ENCODE peak calls at places on chromosomes 4 and X, in seven cellular contexts. H is activated gamma-delta T cell treated with anti-CD3 and anti-CD28 coated beads, Interleukin-2, amount 50 U/mL, for 16 hours; Q is ovary; E is NB4; O is germinal center; G is activated CD4-positive, CD25-positive, alpha-beta regulatory T cell treated with anti-CD3 and anti-CD28 coated beads, Interleukin-2, amount 50 U/mL, for 72 hours; X is activated effector memory CD4-positive, alpha-beta T cell treated with anti-CD3 and anti-CD28 coated beads, Interleukin-2, amount 50 U/mL, for 16 hours. M is an unnamed sample.

GRCh38 chr4:151569650-151570049 is 160.7 kb downstream of the FHIP1A start:
- DNase-seq in H (no peak), Q (no peak), E (no peak), O (no peak), G (no peak), X (no peak), M (no peak)

GRCh38 chr4:155529761-155530160 is 136.9 kb upstream of the GUCY1A1 start:
- DNase-seq in H (no peak), Q (no peak), E (no peak), O (no peak), G (no peak), X (no peak), M (no peak)

GRCh38 chr4:159174645-159175147 is 71.8 kb downstream of the RAPGEF2 start:
- DNase-seq in H (no peak), Q (no peak), E (no peak), O (no peak), G (no peak), X (no peak), M (no peak)

GRCh38 chr4:138405439-138405838 is 163.3 kb upstream of the SLC7A11 start:
- DNase-seq in H (no peak), Q (no peak), E (peak), O (no peak), G (no peak), X (no peak), M (no peak)

GRCh38 chrX:40976971-40977370 is 108.3 kb upstream of the USP9X start:
- DNase-seq in H (no peak), Q (no peak), E (no peak), O (no peak), G (no peak), X (no peak), M (no peak)

GRCh38 chr4:96691496-96691895 is 851.6 kb downstream of the PDHA2 start:
- DNase-seq in H (no peak), Q (no peak), E (no peak), O (no peak), G (no peak), X (no peak), M (no peak)

GRCh38 chr4:173703076-173703475 is 173.0 kb upstream of the HAND2 start:
- DNase-seq in H (no peak), Q (no peak), E (no peak), O (no peak), G (no peak), X (no peak), M (no peak)

GRCh38 chr4:62004881-62005280 is 804.8 kb downstream of the ADGRL3 start:
- DNase-seq in H (no peak), Q (no peak), E (no peak), O (no peak), G (no peak), X (no peak), M (no peak)

GRCh38 chr4:7044415-7044930 is 1.3 kb downstream of the TADA2B start:
- DNase-seq in H (no peak), Q (peak), E (no peak), O (no peak), G (no peak), X (no peak), M (no peak)

GRCh38 chr4:118904935-118905334 is 16.3 kb downstream of the SYNPO2 start:
- DNase-seq in H (no peak), Q (no peak), E (peak), O (no peak), G (no peak), X (no peak), M (peak)

GRCh38 chr4:173521474-173522159 is 8.4 kb downstream of the HAND2 start:
- DNase-seq in H (no peak), Q (no peak), E (no peak), O (no peak), G (no peak), X (no peak), M (no peak)

GRCh38 chrX:110003167-110004156 is 548 bp downstream of the TMEM164 start:
- DNase-seq in H (no peak), Q (peak), E (peak), O (peak), G (peak), X (peak), M (peak)

GRCh38 chr4:150244600-150244999 is 166.4 kb downstream of the DCLK2 start:
- DNase-seq in H (no peak), Q (no peak), E (no peak), O (no peak), G (no peak), X (no peak), M (no peak)

GRCh38 chr4:173935622-173936405 is 347.7 kb downstream of the FBXO8 start:
- DNase-seq in H (no peak), Q (no peak), E (no peak), O (no peak), G (no peak), X (no peak), M (no peak)

GRCh38 chrX:16160729-16161128 is 6.6 kb upstream of the MAGEB17 start:
- DNase-seq in H (no peak), Q (no peak), E (no peak), O (no peak), G (no peak), X (no peak), M (no peak)

GRCh38 chr4:530017-530781 is 31.2 kb downstream of the PIGG start:
- DNase-seq in H (no peak), Q (no peak), E (no peak), O (no peak), G (no peak), X (no peak), M (no peak)

GRCh38 chrX:34848281-34848680 is 94.3 kb upstream of the FAM47B start:
- DNase-seq in H (no peak), Q (no peak), E (no peak), O (no peak), G (no peak), X (no peak), M (no peak)

GRCh38 chr4:168648929-168649328 is 152.1 kb downstream of the PALLD start:
- DNase-seq in H (no peak), Q (no peak), E (no peak), O (no peak), G (no peak), X (no peak), M (no peak)

GRCh38 chrX:102917801-102918200 is 19.3 kb upstream of the RAB40AL start:
- DNase-seq in H (no peak), Q (no peak), E (no peak), O (no peak), G (no peak), X (no peak), M (no peak)

GRCh38 chrX:115958687-115959359 is 211.7 kb upstream of the AGTR2 start:
- DNase-seq in H (no peak), Q (no peak), E (peak), O (no peak), G (no peak), X (no peak), M (peak)

GRCh38 chr4:185695743-185696142 is 116.3 kb downstream of the SORBS2 start:
- DNase-seq in H (no peak), Q (no peak), E (no peak), O (no peak), G (no peak), X (no peak), M (no peak)

GRCh38 chr4:39825741-39826231 is 127.8 kb downstream of the UBE2K start:
- DNase-seq in H (no peak), Q (no peak), E (no peak), O (no peak), G (no peak), X (no peak), M (no peak)

GRCh38 chr4:184453402-184454160 is 20.8 kb downstream of the IRF2 start:
- DNase-seq in H (no peak), Q (no peak), E (peak), O (peak), G (no peak), X (peak), M (peak)